ENCODE peak calls at places on chromosome 11, in four cellular contexts. R is HCT116, I is H1, Z is A549. L is an unnamed sample.

GRCh38 chr11:102318469-102318868 is 1.2 kb downstream of the BIRC3 start:
- DNase-seq in R (no peak), I (no peak), Z (peak; percentile 50), L (no peak)

GRCh38 chr11:35030716-35031213 is 108.2 kb upstream of the CD44 start:
- DNase-seq in R (peak; percentile 87), I (no peak), Z (peak; percentile 77), L (peak; percentile 87)

GRCh38 chr11:88174627-88175003 is 628 bp downstream of the RAB38 start:
- DNase-seq in R (peak; percentile 45), I (no peak), Z (peak; percentile 8), L (peak; percentile 96)

GRCh38 chr11:69567951-69568808 is 72.8 kb upstream of the CCND1 start:
- DNase-seq in R (no peak), I (peak; percentile 22), Z (no peak), L (no peak)

GRCh38 chr11:5689551-5689983 is at the start of gene TRIM22:
- DNase-seq in R (no peak), I (no peak), Z (no peak), L (peak; percentile 86)

GRCh38 chr11:94934362-94934761 is 39.0 kb downstream of the CWC15 start:
- DNase-seq in R (no peak), I (no peak), Z (no peak), L (no peak)

GRCh38 chr11:26551186-26551801 is 20.8 kb downstream of the MUC15 start:
- DNase-seq in R (no peak), I (no peak), Z (no peak), L (no peak)

GRCh38 chr11:132549571-132549970 is 982.7 kb downstream of the OPCML start:
- DNase-seq in R (no peak), I (no peak), Z (no peak), L (no peak)

DNA sequence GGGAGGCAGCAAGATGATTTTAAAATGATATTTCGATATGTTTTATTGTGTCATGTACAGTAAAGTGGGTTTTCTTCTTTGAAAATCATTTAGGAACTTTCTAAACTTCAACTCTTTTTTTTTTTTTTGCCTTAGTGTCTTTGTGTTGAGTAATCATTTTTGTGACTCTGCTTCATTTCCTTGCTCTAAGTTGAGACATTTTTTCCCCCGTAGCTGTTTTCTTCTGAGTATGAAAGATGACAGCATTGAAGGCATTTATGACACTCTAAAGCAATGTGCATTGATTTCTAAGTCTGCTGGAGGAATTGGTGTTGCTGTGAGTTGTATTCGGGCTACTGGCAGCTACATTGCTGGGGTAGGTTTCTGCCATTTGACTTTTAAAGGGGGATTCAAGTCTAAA is 23.5 kb downstream of the RRM1 start:
- DNase-seq in R (no peak), I (no peak), Z (no peak), L (no peak)
- TF ChIP-seq MAX in R (no peak), I (no peak), Z (no peak), L (no peak)

DNA sequence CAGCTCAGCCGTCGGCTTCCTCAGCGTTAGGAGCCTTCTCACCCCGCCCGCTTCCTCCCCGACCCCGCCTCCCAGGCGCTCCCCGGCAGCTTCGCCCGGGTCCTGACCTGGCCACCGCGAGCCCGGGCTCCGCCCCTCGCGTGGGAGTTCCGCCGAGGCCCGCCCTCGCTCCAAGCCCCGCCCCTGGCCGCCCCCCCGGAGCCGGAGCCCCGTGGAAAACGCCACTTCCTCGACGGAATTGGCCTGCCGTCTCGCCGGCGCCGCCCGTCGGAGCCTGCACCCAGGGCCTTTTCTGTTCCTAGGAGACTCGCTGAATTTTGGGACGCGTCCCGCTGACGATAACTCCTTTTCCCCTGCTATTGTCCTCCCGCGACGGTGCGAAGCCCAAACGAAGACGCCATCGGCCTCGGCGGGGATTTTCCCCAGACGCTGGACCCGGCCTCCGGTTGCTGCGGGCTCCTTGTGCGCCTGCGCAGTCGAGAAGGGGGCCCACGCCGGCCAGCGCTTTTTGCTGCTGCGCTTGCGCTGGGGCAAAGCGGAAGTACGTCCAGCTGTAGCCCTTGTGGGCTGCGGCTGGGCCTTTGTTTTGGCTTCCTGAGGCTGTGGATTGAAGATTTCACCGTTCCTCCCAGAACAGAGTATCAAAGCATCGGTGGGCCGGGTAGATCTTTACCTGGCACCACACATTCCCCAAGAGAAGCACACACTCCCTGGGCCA is 10.0 kb downstream of the RELA start:
- DNase-seq in R (peak; percentile 71), I (peak; percentile 93), Z (peak; percentile 97), L (peak; percentile 95)
- TF ChIP-seq POLR2A in R (no peak), I (peak; percentile 65), Z (peak; percentile 64), L (peak; percentile 56)

GRCh38 chr11:78318321-78318720 is 99.3 kb downstream of the GAB2 start:
- DNase-seq in R (no peak), I (no peak), Z (no peak), L (no peak)
- H3K4me3 ChIP-seq in R (no peak overlapping the region), I (no peak overlapping the region), Z (no peak overlapping the region), L (no peak overlapping the region)

GRCh38 chr11:116636341-116636968 is 136.3 kb downstream of the BUD13 start:
- DNase-seq in R (no peak), I (peak; percentile 36), Z (no peak), L (no peak)
- TF ChIP-seq MAX in R (no peak), I (no peak), Z (no peak), L (no peak)

DNA sequence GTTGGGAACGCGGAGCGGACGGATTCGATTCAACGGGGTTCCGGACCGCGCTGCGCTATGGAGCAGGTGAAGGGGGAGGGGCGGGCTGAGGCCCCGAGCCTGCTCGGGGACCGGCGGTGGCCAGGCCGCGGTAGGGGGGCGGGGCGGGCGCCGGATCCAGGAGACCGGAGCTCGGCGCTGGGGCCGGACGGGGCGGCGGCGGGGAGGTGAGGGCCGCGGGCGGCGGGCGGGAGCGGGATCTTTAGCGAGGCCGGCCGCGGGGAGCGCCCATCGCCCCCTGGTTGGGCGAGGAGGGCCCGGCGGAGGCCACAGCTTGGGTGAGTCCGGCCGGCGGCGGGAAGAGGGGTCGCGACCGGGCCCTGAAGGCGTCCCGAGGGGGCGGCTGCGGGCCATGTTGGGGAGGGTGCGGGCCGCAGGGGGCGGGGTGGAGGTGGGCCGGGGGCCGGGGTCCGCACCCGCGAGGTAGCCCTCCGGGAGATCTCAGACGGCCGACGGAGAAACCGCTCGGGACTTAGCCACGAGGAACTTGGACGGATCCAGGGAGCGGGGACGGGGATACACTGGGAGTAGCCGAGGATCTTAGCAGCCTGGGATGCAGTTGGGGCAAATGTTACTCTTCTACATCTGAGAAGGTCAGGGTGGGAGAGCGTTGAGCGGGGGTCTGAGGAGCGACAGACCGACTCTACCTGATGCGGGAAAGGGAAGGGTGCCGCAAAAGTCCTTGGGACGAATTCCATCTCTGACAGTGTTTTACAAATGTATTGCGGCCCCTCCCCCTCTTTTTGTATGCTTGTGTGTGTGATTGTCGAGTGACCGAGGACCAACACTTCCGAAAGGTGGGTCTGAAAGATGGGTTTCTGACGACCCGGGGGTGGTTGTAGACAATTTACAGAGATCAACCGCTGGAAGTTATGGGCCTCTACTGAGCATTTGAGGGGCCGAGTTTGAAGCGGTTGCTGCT is 514 bp downstream of the STIP1 start:
- DNase-seq in R (no peak), I (no peak), Z (no peak), L (peak; percentile 61)
- TF ChIP-seq POLR2A in R (no peak), I (no peak), Z (peak; percentile 79), L (peak; percentile 79)

GRCh38 chr11:111871693-111872161 is 346 bp upstream of the ALG9 start:
- DNase-seq in R (no peak), I (no peak), Z (no peak), L (peak; percentile 20)

GRCh38 chr11:111870522-111870886 is 877 bp downstream of the ALG9 start:
- DNase-seq in R (no peak), I (no peak), Z (no peak), L (no peak)

GRCh38 chr11:111870887-111871692 is at the start of gene ALG9:
- DNase-seq in R (peak; percentile 73), I (peak; percentile 90), Z (peak; percentile 70), L (peak; percentile 90)

GRCh38 chr11:111870113-111870512 is 1.3 kb downstream of the ALG9 start:
- DNase-seq in R (no peak), I (no peak), Z (no peak), L (no peak)
- H3K4me3 ChIP-seq in R (peak overlapping the region; percentile 89), I (peak overlapping the region; percentile 88), Z (no peak overlapping the region), L (peak overlapping the region; percentile 78)

DNA sequence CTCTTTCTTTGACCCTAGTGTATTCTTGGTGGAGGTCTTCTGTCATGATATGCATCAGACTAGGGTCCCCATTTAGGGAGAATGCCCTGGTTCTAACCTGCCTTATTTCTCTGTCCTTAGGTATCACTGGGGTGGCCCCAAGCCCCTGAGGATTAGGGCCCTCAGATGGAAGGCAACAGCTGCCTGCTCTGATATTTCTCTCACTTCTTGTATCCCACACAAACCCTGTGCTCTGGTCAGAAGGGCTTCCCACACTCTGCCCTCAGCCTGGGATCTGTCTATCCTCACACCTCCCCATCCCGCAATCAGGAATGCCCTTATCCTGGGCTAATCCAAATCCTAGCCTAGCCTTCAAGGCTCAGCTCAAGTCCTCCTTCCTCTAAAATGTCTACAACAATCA is 75.5 kb downstream of the KCNC1 start:
- DNase-seq in R (no peak), I (no peak), Z (no peak), L (no peak)
- TF ChIP-seq MAX in R (no peak), I (no peak), Z (no peak), L (no peak)

GRCh38 chr11:85951049-85951405 is 95.8 kb downstream of the CCDC83 start:
- DNase-seq in R (no peak), I (no peak), Z (no peak), L (no peak)

GRCh38 chr11:85949798-85950197 is 94.6 kb downstream of the CCDC83 start:
- DNase-seq in R (no peak), I (no peak), Z (no peak), L (no peak)

GRCh38 chr11:85950317-85951048 is 95.3 kb downstream of the CCDC83 start:
- DNase-seq in R (no peak), I (no peak), Z (no peak), L (no peak)

GRCh38 chr11:85953491-85954143 is 98.4 kb downstream of the CCDC83 start:
- DNase-seq in R (no peak), I (no peak), Z (no peak), L (no peak)

GRCh38 chr11:85951428-85952107 is 96.4 kb downstream of the CCDC83 start:
- DNase-seq in R (no peak), I (no peak), Z (no peak), L (no peak)
- TF ChIP-seq POLR2A in R (no peak), I (no peak), Z (no peak), L (no peak)

GRCh38 chr11:86802146-86802545 is 1.8 kb downstream of the PRSS23 start:
- DNase-seq in R (no peak), I (no peak), Z (no peak), L (no peak)
- H3K4me3 ChIP-seq in R (no peak overlapping the region), I (no peak overlapping the region), Z (peak overlapping the region; percentile 85), L (no peak overlapping the region)

GRCh38 chr11:7525424-7525823 is 11.6 kb downstream of the PPFIBP2 start:
- DNase-seq in R (no peak), I (no peak), Z (no peak), L (no peak)
- TF ChIP-seq MAX in R (no peak), I (no peak), Z (no peak), L (no peak)

L was measured in NB4.